ENCODE peak calls at places on chromosome 9, in five cellular contexts. Q is IMR-90; U is mucosa of descending colon; S is H9; X is activated CD8-positive, alpha-beta T cell treated with anti-CD3 and anti-CD28 coated beads for 36 hours. V is an unnamed sample.

GRCh38 chr9:104143554-104143919 is 49.4 kb downstream of the SMC2 start:
- DNase-seq in X (no peak), U (no peak), S (no peak), Q (no peak), V (no peak)

GRCh38 chr9:129483467-129484324 is 137.2 kb downstream of the C9orf50 start:
- DNase-seq in S (no peak), X (peak), U (peak), Q (peak), V (peak)

GRCh38 chr9:110744753-110745522 is 76.3 kb downstream of the MUSK start:
- DNase-seq in X (no peak), S (no peak), Q (peak), U (no peak), V (no peak)

GRCh38 chr9:17018001-17018491 is 116.8 kb upstream of the CNTLN start:
- DNase-seq in U (no peak), Q (peak), X (no peak), S (no peak), V (peak)

GRCh38 chr9:36276840-36277239 is 18.6 kb upstream of the GNE start:
- DNase-seq in X (no peak), S (no peak), U (no peak), Q (peak), V (no peak)

GRCh38 chr9:96009690-96010477 is 134.4 kb downstream of the ERCC6L2 start:
- DNase-seq in X (peak), S (no peak), U (no peak), Q (no peak), V (no peak)

GRCh38 chr9:96553070-96553469 is 66.6 kb downstream of the CDC14B start:
- DNase-seq in U (no peak), S (no peak), Q (peak), X (no peak), V (no peak)

GRCh38 chr9:123157216-123157615 is 111.2 kb downstream of the STRBP start:
- DNase-seq in Q (peak), X (no peak), S (no peak), U (no peak), V (no peak)

GRCh38 chr9:127204771-127205470 is 59.7 kb upstream of the GARNL3 start:
- DNase-seq in Q (peak), S (peak), X (peak), U (no peak), V (no peak)